ENCODE peak calls at places on chromosome 22, in ten cellular contexts. R is left ventricle myocardium inferior, P is suprapubic skin, Y is thyroid gland, Z is psoas muscle, O is cardiac muscle cell, U is PC-3, X is sigmoid colon, S is pancreas, F is RWPE2. I is an unnamed sample.

GRCh38 chr22:44758354-44758969 is 6.1 kb downstream of the ARHGAP8 start:
- DNase-seq in R (no peak), P (no peak), Y (no peak), Z (no peak), O (peak; percentile 52), U (peak; percentile 72), X (no peak), S (no peak), F (no peak), I (no peak)

GRCh38 chr22:43837666-43838065 is 24.6 kb downstream of the SULT4A1 start:
- DNase-seq in R (no peak), P (no peak), Y (no peak), Z (no peak), O (peak; percentile 16), U (no peak), X (no peak), S (no peak), F (no peak), I (no peak)

GRCh38 chr22:32531955-32532818 is 57.6 kb downstream of the FBXO7 start:
- DNase-seq in R (peak; percentile 92), P (peak; percentile 96), Y (peak; percentile 55), Z (peak; percentile 90), O (peak; percentile 92), U (no peak), X (peak; percentile 94), S (peak; percentile 45), F (no peak), I (peak; percentile 18)

GRCh38 chr22:25159028-25159427 is 40.6 kb upstream of the CRYBB3 start:
- DNase-seq in R (no peak), P (no peak), Y (no peak), Z (peak; percentile 47), O (peak; percentile 14), U (no peak), X (no peak), S (no peak), F (no peak), I (no peak)

GRCh38 chr22:32735516-32735915 is 66.0 kb upstream of the TIMP3 start:
- DNase-seq in R (no peak), P (no peak), Y (no peak), Z (no peak), O (no peak), U (no peak), X (no peak), S (no peak), F (no peak), I (no peak)

GRCh38 chr22:47434336-47435203 is 672.1 kb downstream of the TBC1D22A start:
- DNase-seq in R (no peak), P (no peak), Y (no peak), Z (no peak), O (no peak), U (no peak), X (peak; percentile 25), S (no peak), F (no peak), I (no peak)

GRCh38 chr22:18116634-18117033 is 6.0 kb downstream of the TUBA8 start:
- DNase-seq in R (no peak), P (no peak), Y (no peak), Z (peak; percentile 41), O (no peak), U (no peak), X (no peak), S (no peak), F (no peak), I (no peak)

GRCh38 chr22:32571764-32572163 is 97.2 kb downstream of the FBXO7 start:
- DNase-seq in R (no peak), P (peak; percentile 49), Y (no peak), Z (no peak), O (no peak), U (no peak), X (peak; percentile 30), S (no peak), F (no peak), I (no peak)

GRCh38 chr22:31036671-31037550 is 44.2 kb upstream of the SMTN start:
- DNase-seq in R (no peak), P (no peak), Y (no peak), Z (peak; percentile 30), O (peak; percentile 38), U (peak; percentile 64), X (peak; percentile 90), S (no peak), F (no peak), I (no peak)

GRCh38 chr22:19341500-19341899 is 50.0 kb upstream of the CLTCL1 start:
- DNase-seq in R (no peak), P (no peak), Y (no peak), Z (no peak), O (no peak), U (no peak), X (no peak), S (no peak), F (no peak), I (no peak)
- TF ChIP-seq CTCF in R (no peak), P (no peak), Y (no peak), Z (no peak), O (no peak), U (no peak), X (no peak), S (no peak), F (no peak), I (no peak)

GRCh38 chr22:41418717-41419116 is 27.9 kb downstream of the TOB2 start:
- DNase-seq in R (no peak), P (no peak), Y (no peak), Z (no peak), O (no peak), U (no peak), X (no peak), S (no peak), F (no peak), I (no peak)

GRCh38 chr22:41410311-41410751 is 28.6 kb downstream of the TEF start:
- DNase-seq in R (peak; percentile 69), P (no peak), Y (peak; percentile 94), Z (peak; percentile 78), O (no peak), U (no peak), X (peak; percentile 88), S (peak; percentile 54), F (no peak), I (no peak)

GRCh38 chr22:41417622-41418390 is 28.8 kb downstream of the TOB2 start:
- DNase-seq in R (peak; percentile 90), P (peak; percentile 91), Y (peak; percentile 100), Z (peak; percentile 94), O (peak; percentile 39), U (no peak), X (peak; percentile 99), S (peak; percentile 95), F (no peak), I (no peak)

GRCh38 chr22:41411021-41411851 is 29.5 kb downstream of the TEF start:
- DNase-seq in R (peak; percentile 40), P (no peak), Y (peak; percentile 80), Z (peak; percentile 51), O (no peak), U (no peak), X (peak; percentile 90), S (no peak), F (no peak), I (no peak)

GRCh38 chr22:41415554-41415953 is 31.0 kb downstream of the TOB2 start:
- DNase-seq in R (no peak), P (no peak), Y (no peak), Z (no peak), O (no peak), U (no peak), X (no peak), S (no peak), F (no peak), I (no peak)
- H3K4me3 ChIP-seq in R (peak overlapping the region; percentile 79), P (peak overlapping the region; percentile 71), Y (no peak overlapping the region), Z (peak overlapping the region; percentile 80), O (no peak overlapping the region), U (no peak overlapping the region), X (no peak overlapping the region), S (no peak overlapping the region), F (no peak overlapping the region), I (no peak overlapping the region)

GRCh38 chr22:39230261-39231196 is 14.3 kb downstream of the PDGFB start:
- DNase-seq in R (no peak), P (no peak), Y (no peak), Z (no peak), O (peak; percentile 23), U (no peak), X (no peak), S (no peak), F (no peak), I (no peak)

GRCh38 chr22:39229688-39230260 is 15.0 kb downstream of the PDGFB start:
- DNase-seq in R (no peak), P (no peak), Y (no peak), Z (no peak), O (no peak), U (no peak), X (no peak), S (no peak), F (no peak), I (no peak)

GRCh38 chr22:39232806-39233735 is 11.7 kb downstream of the PDGFB start:
- DNase-seq in R (no peak), P (no peak), Y (no peak), Z (no peak), O (no peak), U (no peak), X (no peak), S (no peak), F (no peak), I (no peak)

GRCh38 chr22:39232246-39232645 is 12.5 kb downstream of the PDGFB start:
- DNase-seq in R (no peak), P (no peak), Y (no peak), Z (no peak), O (no peak), U (no peak), X (no peak), S (no peak), F (no peak), I (no peak)

GRCh38 chr22:39231197-39231950 is 13.4 kb downstream of the PDGFB start:
- DNase-seq in R (no peak), P (no peak), Y (no peak), Z (no peak), O (no peak), U (no peak), X (no peak), S (no peak), F (no peak), I (no peak)
- H3K4me1 ChIP-seq in R (peaks cover 66% of the 10 kb centered on the region), P (peaks cover 33% of the 10 kb centered on the region), Y (peaks cover 16% of the 10 kb centered on the region), Z (peaks cover 60% of the 10 kb centered on the region), O (peaks cover 47% of the 10 kb centered on the region), U (no peaks in the 10 kb centered on the region), X (peaks cover 21% of the 10 kb centered on the region), S (peaks cover 10% of the 10 kb centered on the region), F (peaks cover 15% of the 10 kb centered on the region), I (no peaks in the 10 kb centered on the region)

GRCh38 chr22:49406047-49406650 is 421.5 kb downstream of the BRD1 start:
- DNase-seq in R (no peak), P (no peak), Y (no peak), Z (no peak), O (no peak), U (no peak), X (peak; percentile 30), S (no peak), F (no peak), I (no peak)

GRCh38 chr22:49411236-49411635 is 416.4 kb downstream of the BRD1 start:
- DNase-seq in R (no peak), P (no peak), Y (no peak), Z (no peak), O (no peak), U (no peak), X (no peak), S (no peak), F (no peak), I (no peak)

GRCh38 chr22:49405590-49405989 is 422.1 kb downstream of the BRD1 start:
- DNase-seq in R (no peak), P (no peak), Y (no peak), Z (no peak), O (no peak), U (no peak), X (peak; percentile 34), S (no peak), F (no peak), I (no peak)

GRCh38 chr22:49406879-49407587 is 420.6 kb downstream of the BRD1 start:
- DNase-seq in R (no peak), P (no peak), Y (no peak), Z (no peak), O (no peak), U (no peak), X (peak; percentile 42), S (no peak), F (no peak), I (no peak)

GRCh38 chr22:49408102-49408836 is 419.4 kb downstream of the BRD1 start:
- DNase-seq in R (no peak), P (no peak), Y (no peak), Z (no peak), O (no peak), U (no peak), X (peak; percentile 11), S (no peak), F (no peak), I (no peak)
- TF ChIP-seq CTCF in R (no peak), P (no peak), Y (no peak), Z (no peak), O (no peak), U (no peak), X (no peak), S (no peak), F (no peak), I (no peak)

I was measured in Caco-2.